ENCODE peak calls at places on chromosome 19, in ten cellular contexts. E, P, L, F, Y, S, U, Q, J and V are unnamed samples.

GRCh38 chr19:10654610-10655456 is 687 bp downstream of the ILF3 start:
- DNase-seq in E (peak), P (no peak), L (peak), F (peak), Y (peak), S (peak), U (peak), Q (peak), J (peak), V (peak)

GRCh38 chr19:38304866-38305429 is 897 bp downstream of the C19orf33 start:
- DNase-seq in E (no peak), P (no peak), L (no peak), F (peak), Y (no peak), S (peak), U (no peak), Q (peak), J (peak), V (peak)

GRCh38 chr19:48806818-48807589 is 3.8 kb downstream of the BCAT2 start:
- DNase-seq in E (no peak), P (no peak), L (no peak), F (no peak), Y (no peak), S (peak), U (peak), Q (no peak), J (peak), V (peak)

GRCh38 chr19:3266092-3266693 is 41.7 kb downstream of the CELF5 start:
- DNase-seq in E (no peak), P (no peak), L (no peak), F (no peak), Y (no peak), S (no peak), U (no peak), Q (no peak), J (no peak), V (no peak)

GRCh38 chr19:3783660-3784584 is 2.3 kb downstream of the MATK start:
- DNase-seq in E (no peak), P (no peak), L (no peak), F (no peak), Y (peak), S (no peak), U (no peak), Q (no peak), J (no peak), V (no peak)

GRCh38 chr19:41398042-41398403 is 405 bp downstream of the BCKDHA start:
- DNase-seq in E (no peak), P (no peak), L (no peak), F (no peak), Y (no peak), S (no peak), U (no peak), Q (no peak), J (no peak), V (no peak)

GRCh38 chr19:7663711-7664110 is 5.1 kb upstream of the RETN start:
- DNase-seq in E (no peak), P (no peak), L (no peak), F (no peak), Y (no peak), S (no peak), U (no peak), Q (no peak), J (no peak), V (no peak)

GRCh38 chr19:56222901-56223300 is 20.8 kb downstream of the ZSCAN5C start:
- DNase-seq in E (no peak), P (no peak), L (no peak), F (no peak), Y (no peak), S (no peak), U (no peak), Q (no peak), J (no peak), V (no peak)

GRCh38 chr19:13872339-13872694 is 4.6 kb upstream of the NANOS3 start:
- DNase-seq in E (no peak), P (no peak), L (no peak), F (no peak), Y (no peak), S (no peak), U (no peak), Q (no peak), J (no peak), V (no peak)

GRCh38 chr19:45468803-45469131 is 971 bp downstream of the FOSB start:
- DNase-seq in E (no peak), P (no peak), L (no peak), F (no peak), Y (no peak), S (peak), U (no peak), Q (peak), J (no peak), V (no peak)

GRCh38 chr19:4086336-4086953 is 19.7 kb upstream of the ZBTB7A start:
- DNase-seq in E (no peak), P (no peak), L (no peak), F (no peak), Y (no peak), S (no peak), U (no peak), Q (no peak), J (no peak), V (no peak)

GRCh38 chr19:37695144-37695899 is 24.2 kb downstream of the ZNF607 start:
- DNase-seq in E (no peak), P (no peak), L (no peak), F (no peak), Y (no peak), S (no peak), U (no peak), Q (no peak), J (no peak), V (no peak)

GRCh38 chr19:45117167-45117594 is 24.2 kb downstream of the PPP1R37 start:
- DNase-seq in E (peak), P (no peak), L (no peak), F (peak), Y (no peak), S (peak), U (no peak), Q (no peak), J (no peak), V (peak)

GRCh38 chr19:28296506-28296905 is 916.4 kb downstream of the UQCRFS1 start:
- DNase-seq in E (no peak), P (no peak), L (no peak), F (no peak), Y (no peak), S (peak), U (peak), Q (no peak), J (no peak), V (no peak)

GRCh38 chr19:49997709-49998108 is 27.5 kb downstream of the VRK3 start:
- DNase-seq in E (peak), P (no peak), L (no peak), F (peak), Y (no peak), S (peak), U (peak), Q (no peak), J (peak), V (no peak)